ENCODE peak calls at places on chromosomes 7 and 10, in ten cellular contexts. C is amniotic stem cell; G is G401; N is activated naive CD4-positive, alpha-beta T cell treated with anti-CD3 and anti-CD28 coated beads, Interleukin-2, amount 50 U/mL, for 16 hours; J is A172; H is germinal center; M is stimulated activated CD4-positive, alpha-beta T cell treated with anti-CD3 and anti-CD28 coated beads, TNF-alpha, amount 100 ng/mL, for 24 hours; E is NCI-H1092 treated with DMSO at 0.1 percent for 48 hours; T is midbrain; U is kidney epithelial cell. D is an unnamed sample.

GRCh38 chr10:78892383-78893191 is 176.2 kb upstream of the ZMIZ1 start:
- DNase-seq in T (no peak), U (no peak), J (peak), M (no peak), E (no peak), H (no peak), N (no peak), G (no peak), C (no peak), D (no peak)

GRCh38 chr10:132452216-132452650 is 55.2 kb downstream of the PWWP2B start:
- DNase-seq in G (no peak), T (no peak), H (no peak), M (no peak), N (peak), C (no peak), E (no peak), U (no peak), J (no peak), D (no peak)

GRCh38 chr7:117338020-117338419 is 15.2 kb upstream of the WNT2 start:
- DNase-seq in H (no peak), J (no peak), T (no peak), G (peak), U (no peak), C (no peak), N (no peak), E (no peak), M (no peak), D (no peak)

GRCh38 chr10:23200997-23201652 is 9.0 kb downstream of the PTF1A start:
- DNase-seq in E (no peak), J (no peak), T (no peak), H (no peak), N (no peak), G (no peak), U (no peak), M (no peak), C (no peak), D (peak)

GRCh38 chr10:22874189-22874854 is 53.5 kb upstream of the ARMC3 start:
- DNase-seq in C (no peak), N (no peak), E (no peak), G (no peak), M (no peak), H (no peak), U (no peak), J (no peak), T (peak), D (no peak)

GRCh38 chr7:137925091-137925490 is 76.8 kb downstream of the CREB3L2 start:
- DNase-seq in C (no peak), M (no peak), G (no peak), N (no peak), H (no peak), U (no peak), T (no peak), E (no peak), J (no peak), D (no peak)

GRCh38 chr10:115827180-115827579 is 445.8 kb downstream of the GFRA1 start:
- DNase-seq in H (no peak), J (no peak), C (no peak), M (no peak), U (no peak), G (no peak), T (no peak), E (no peak), N (no peak), D (no peak)

GRCh38 chr10:43220971-43221418 is 45.9 kb downstream of the RASGEF1A start:
- DNase-seq in C (no peak), U (no peak), N (peak), E (no peak), T (no peak), J (no peak), M (no peak), G (no peak), H (no peak), D (no peak)

GRCh38 chr7:136076954-136077353 is 99.8 kb upstream of the MTPN start:
- DNase-seq in N (no peak), G (no peak), E (no peak), H (no peak), C (no peak), M (no peak), U (no peak), T (no peak), J (no peak), D (no peak)

GRCh38 chr10:3887885-3888476 is 103.0 kb upstream of the KLF6 start:
- DNase-seq in C (peak), M (no peak), N (no peak), J (peak), T (no peak), U (peak), H (no peak), G (peak), E (no peak), D (peak)

GRCh38 chr7:73715648-73716317 is 3.7 kb downstream of the STX1A start:
- DNase-seq in E (peak), G (no peak), M (peak), U (peak), J (peak), H (no peak), C (peak), N (peak), T (no peak), D (no peak)

GRCh38 chr10:119542357-119542989 is at the start of gene RGS10:
- DNase-seq in G (peak), J (peak), C (no peak), M (peak), H (peak), U (no peak), N (peak), E (no peak), T (peak), D (peak)

GRCh38 chr7:144812379-144813283 is 23.2 kb downstream of the TPK1 start:
- DNase-seq in N (peak), M (no peak), T (no peak), C (no peak), G (no peak), E (no peak), J (no peak), U (no peak), H (peak), D (no peak)

GRCh38 chr7:114051871-114052324 is 133.1 kb upstream of the PPP1R3A start:
- DNase-seq in C (no peak), T (no peak), E (no peak), G (no peak), J (no peak), U (no peak), M (no peak), H (peak), N (no peak), D (peak)

GRCh38 chr7:98282727-98283126 is 1.2 kb downstream of the BRI3 start:
- DNase-seq in C (no peak), G (peak), H (no peak), T (no peak), J (no peak), U (no peak), E (no peak), N (no peak), M (no peak), D (no peak)

GRCh38 chr7:134865001-134865845 is 85.8 kb downstream of the CALD1 start:
- DNase-seq in M (no peak), U (no peak), C (no peak), J (peak), H (no peak), N (peak), T (no peak), G (no peak), E (no peak), D (peak)

GRCh38 chr10:790821-791551 is 101.5 kb upstream of the DIP2C start:
- DNase-seq in H (no peak), M (no peak), C (no peak), T (no peak), N (no peak), G (no peak), U (no peak), J (no peak), E (no peak), D (no peak)

GRCh38 chr7:101205901-101206664 is 5.2 kb upstream of the MOGAT3 start:
- DNase-seq in H (no peak), U (no peak), C (no peak), G (no peak), J (no peak), E (no peak), N (no peak), T (no peak), M (no peak), D (no peak)

GRCh38 chr10:99433378-99434020 is 3.1 kb upstream of the GOT1 start:
- DNase-seq in E (no peak), M (no peak), N (no peak), H (no peak), J (no peak), G (peak), U (no peak), T (no peak), C (no peak), D (no peak)

GRCh38 chr10:84447701-84448400 is 119.5 kb downstream of the CCSER2 start:
- DNase-seq in U (no peak), C (no peak), M (no peak), E (no peak), J (no peak), T (no peak), G (peak), N (no peak), H (no peak), D (no peak)

GRCh38 chr7:90626011-90626410 is 29.9 kb downstream of the CDK14 start:
- DNase-seq in U (no peak), C (no peak), E (no peak), N (no peak), J (peak), M (no peak), G (no peak), H (no peak), T (no peak), D (no peak)

GRCh38 chr7:149780636-149781419 is 7.4 kb upstream of the ZNF467 start:
- DNase-seq in E (no peak), N (no peak), M (no peak), T (no peak), U (no peak), J (no peak), C (no peak), H (no peak), G (no peak), D (no peak)

D was measured in GM10248.